ENCODE peak calls at places on chromosomes 13 and 19, in seven cellular contexts. U is pancreas, I is upper lobe of right lung, R is body of pancreas, F is A549, P is left lung, S is PC-3. L is an unnamed sample. For H3K4me1, the result is how much of the 10 kb centered on the place peaks cover.

GRCh38 chr19:6267552-6268381 is 12.0 kb downstream of the MLLT1 start:
- ATAC-seq in U (no peak), I (peak), R (no peak), F (no peak), P (peak), S (no peak), L (no peak)

GRCh38 chr13:40292108-40292507 is 374.3 kb downstream of the FOXO1 start:
- ATAC-seq in U (no peak), I (no peak), R (no peak), F (no peak), P (no peak), S (no peak), L (no peak)

GRCh38 chr13:40333238-40333637 is 333.2 kb downstream of the FOXO1 start:
- ATAC-seq in U (no peak), I (no peak), R (no peak), F (no peak), P (no peak), S (no peak), L (no peak)

GRCh38 chr19:40598121-40598917 is 2.9 kb upstream of the LTBP4 start:
- ATAC-seq in U (peak), I (peak), R (peak), F (peak), P (peak), S (peak), L (peak)

GRCh38 chr13:70817571-70817970 is 709.3 kb upstream of the KLHL1 start:
- ATAC-seq in U (no peak), I (no peak), R (no peak), F (no peak), P (no peak), S (no peak), L (no peak)

GRCh38 chr13:109785141-109785891 is 1.1 kb downstream of the IRS2 start:
- ATAC-seq in U (peak), I (peak), R (peak), F (no peak), P (peak), S (peak), L (no peak)

GRCh38 chr19:41001243-41001971 is 10.3 kb downstream of the CYP2B6 start:
- ATAC-seq in U (no peak), I (no peak), R (no peak), F (peak), P (no peak), S (no peak), L (no peak)

GRCh38 chr13:25902946-25903345 is 148.9 kb downstream of the SHISA2 start:
- ATAC-seq in U (no peak), I (no peak), R (no peak), F (no peak), P (no peak), S (no peak), L (no peak)

GRCh38 chr13:66519259-66519658 is 710.9 kb downstream of the PCDH9 start:
- ATAC-seq in U (no peak), I (no peak), R (no peak), F (no peak), P (no peak), S (no peak), L (no peak)

GRCh38 chr13:97913206-97913605 is 40.3 kb upstream of the IPO5 start:
- ATAC-seq in U (no peak), I (no peak), R (no peak), F (no peak), P (no peak), S (no peak), L (no peak)

GRCh38 chr19:2290441-2291184 is 8.6 kb upstream of the PEAK3 start:
- ATAC-seq in U (peak), I (peak), R (peak), F (peak), P (peak), S (peak), L (no peak)

GRCh38 chr13:30128095-30128494 is 179.3 kb downstream of the KATNAL1 start:
- ATAC-seq in U (no peak), I (no peak), R (no peak), F (no peak), P (no peak), S (no peak), L (no peak)

GRCh38 chr19:3029070-3029923 is at the start of gene TLE2:
- ATAC-seq in U (peak), I (peak), R (peak), F (no peak), P (peak), S (peak), L (peak)

GRCh38 chr13:109140777-109141354 is 511.5 kb downstream of the MYO16 start:
- ATAC-seq in U (peak), I (peak), R (no peak), F (no peak), P (no peak), S (no peak), L (peak)

GRCh38 chr19:35596366-35596999 is 10.5 kb downstream of the PMIS2 start:
- ATAC-seq in U (no peak), I (peak), R (no peak), F (peak), P (no peak), S (no peak), L (no peak)

GRCh38 chr13:36090592-36090991 is 40.6 kb downstream of the DCLK1 start:
- ATAC-seq in U (no peak), I (no peak), R (no peak), F (no peak), P (no peak), S (no peak), L (no peak)

GRCh38 chr19:48385461-48386087 is 5.8 kb downstream of the KDELR1 start:
- ATAC-seq in U (no peak), I (no peak), R (no peak), F (no peak), P (no peak), S (no peak), L (no peak)

GRCh38 chr13:79306650-79307049 is 99.4 kb downstream of the RBM26 start:
- ATAC-seq in U (no peak), I (no peak), R (no peak), F (no peak), P (no peak), S (no peak), L (no peak)

GRCh38 chr13:76879211-76879875 is 6.9 kb downstream of the KCTD12 start:
- ATAC-seq in U (peak), I (peak), R (peak), F (no peak), P (peak), S (peak), L (peak)

GRCh38 chr13:80441968-80442367 is 101.0 kb upstream of the SPRY2 start:
- ATAC-seq in U (no peak), I (no peak), R (no peak), F (no peak), P (no peak), S (no peak), L (no peak)

GRCh38 chr19:52335768-52336116 is 301 bp upstream of the ZNF610 start:
- ATAC-seq in U (peak), I (peak), R (no peak), F (no peak), P (peak), S (peak), L (peak)

GRCh38 chr19:2983351-2984195 is 6.2 kb downstream of the TLE6 start:
- ATAC-seq in U (peak), I (peak), R (peak), F (peak), P (peak), S (peak), L (peak)

GRCh38 chr19:49326165-49326704 is 1.2 kb upstream of the SLC6A16 start:
- ATAC-seq in U (no peak), I (no peak), R (no peak), F (no peak), P (no peak), S (no peak), L (no peak)

GRCh38 chr19:17576758-17577532 is 21.5 kb downstream of the COLGALT1 start:
- ATAC-seq in U (peak), I (peak), R (peak), F (peak), P (peak), S (no peak), L (peak)

GRCh38 chr13:52903320-52903719 is 54.9 kb upstream of the PCDH8 start:
- ATAC-seq in U (no peak), I (no peak), R (no peak), F (no peak), P (no peak), S (no peak), L (no peak)

GRCh38 chr19:10753305-10753704 is 35.4 kb downstream of the DNM2 start:
- ATAC-seq in U (no peak), I (no peak), R (no peak), F (no peak), P (no peak), S (no peak), L (no peak)

GRCh38 chr13:40401911-40402776 is 264.3 kb downstream of the FOXO1 start:
- ATAC-seq in U (peak), I (peak), R (peak), F (peak), P (peak), S (peak), L (peak)

GRCh38 chr19:11375143-11375948 is 880 bp downstream of the SWSAP1 start:
- ATAC-seq in U (no peak), I (peak), R (no peak), F (no peak), P (peak), S (peak), L (peak)

GRCh38 chr19:14530005-14530348 is 583 bp downstream of the TECR start:
- ATAC-seq in U (peak), I (peak), R (no peak), F (peak), P (peak), S (no peak), L (no peak)

GRCh38 chr13:103140001-103140671 is 73.9 kb upstream of the SLC10A2 start:
- ATAC-seq in U (peak), I (no peak), R (peak), F (peak), P (peak), S (peak), L (no peak)

GRCh38 chr19:16594131-16594586 is 21.9 kb upstream of the SLC35E1 start:
- ATAC-seq in U (no peak), I (peak), R (no peak), F (no peak), P (peak), S (no peak), L (no peak)

GRCh38 chr19:56211718-56212117 is 9.6 kb downstream of the ZSCAN5C start:
- ATAC-seq in U (no peak), I (no peak), R (no peak), F (peak), P (no peak), S (no peak), L (no peak)
- H3K4me1 ChIP-seq in U (under half), I (under half), R (under half), F (under half), P (under half), S (under half), L (under half)

GRCh38 chr13:50038266-50038665 is 23.0 kb downstream of the KCNRG start:
- ATAC-seq in U (no peak), I (no peak), R (no peak), F (no peak), P (no peak), S (no peak), L (no peak)
- TF ChIP-seq CTCF in U (no peak), I (no peak), R (no peak), F (no peak), P (no peak), S (no peak), L (no peak)

GRCh38 chr13:21054313-21054712 is 7.1 kb downstream of the LATS2 start:
- ATAC-seq in U (no peak), I (no peak), R (no peak), F (peak), P (no peak), S (no peak), L (no peak)

GRCh38 chr13:21051675-21052074 is 9.7 kb downstream of the LATS2 start:
- ATAC-seq in U (no peak), I (no peak), R (no peak), F (no peak), P (no peak), S (no peak), L (no peak)

GRCh38 chr13:21055511-21056045 is 5.8 kb downstream of the LATS2 start:
- ATAC-seq in U (no peak), I (no peak), R (no peak), F (no peak), P (no peak), S (no peak), L (no peak)

GRCh38 chr13:21055016-21055415 is 6.4 kb downstream of the LATS2 start:
- ATAC-seq in U (no peak), I (no peak), R (no peak), F (no peak), P (no peak), S (no peak), L (no peak)

DNA sequence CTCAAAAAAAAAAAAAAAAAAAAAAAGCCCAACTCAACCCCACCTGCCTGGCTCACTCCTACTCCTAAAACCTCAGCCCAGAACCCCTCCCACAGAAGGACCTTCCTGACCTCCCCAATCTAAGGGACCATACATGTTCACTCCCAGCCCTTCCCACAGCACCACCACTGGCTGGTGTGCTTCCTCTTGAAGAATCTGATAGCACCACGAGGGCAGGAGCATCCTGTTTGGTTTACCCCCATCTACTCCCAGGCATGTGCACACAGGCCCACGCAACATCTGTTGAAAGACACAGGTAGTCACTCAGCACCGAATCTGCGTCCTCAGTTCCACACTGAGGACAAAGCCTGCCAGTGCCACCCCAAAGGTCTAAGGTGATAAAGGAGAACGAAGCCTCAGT is 8.2 kb downstream of the LATS2 start:
- ATAC-seq in U (no peak), I (no peak), R (no peak), F (no peak), P (no peak), S (no peak), L (no peak)
- H3K4me1 ChIP-seq in U (under half), I (under half), R (under half), F (under half), P (under half), S (under half), L (under half)

GRCh38 chr19:19551862-19552192 is 13.8 kb downstream of the CILP2 start:
- ATAC-seq in U (no peak), I (no peak), R (no peak), F (no peak), P (no peak), S (no peak), L (no peak)

GRCh38 chr19:19554074-19555023 is 16.3 kb downstream of the CILP2 start:
- ATAC-seq in U (peak), I (peak), R (peak), F (peak), P (peak), S (peak), L (peak)

GRCh38 chr19:19553670-19554069 is 15.6 kb downstream of the CILP2 start:
- ATAC-seq in U (no peak), I (no peak), R (no peak), F (no peak), P (no peak), S (no peak), L (no peak)

GRCh38 chr19:19550972-19551861 is 13.2 kb downstream of the CILP2 start:
- ATAC-seq in U (no peak), I (no peak), R (no peak), F (no peak), P (no peak), S (no peak), L (no peak)

GRCh38 chr19:19552811-19553210 is 14.7 kb downstream of the CILP2 start:
- ATAC-seq in U (peak), I (peak), R (peak), F (peak), P (no peak), S (peak), L (peak)
- TF ChIP-seq CTCF in U (peak), I (peak), R (peak), F (no peak), P (peak), S (peak), L (no peak)

GRCh38 chr13:114113961-114114360 is 18.5 kb downstream of the RASA3 start:
- ATAC-seq in U (no peak), I (no peak), R (no peak), F (no peak), P (no peak), S (no peak), L (no peak)
- H3K4me1 ChIP-seq in U (under half), I (under half), R (under half), F (under half), P (under half), S (under half), L (under half)

GRCh38 chr13:45713106-45713690 is 11.1 kb downstream of the CBY2 start:
- ATAC-seq in U (no peak), I (no peak), R (no peak), F (no peak), P (no peak), S (no peak), L (no peak)
- TF ChIP-seq CTCF in U (no peak), I (no peak), R (no peak), F (no peak), P (no peak), S (no peak), L (no peak)

DNA sequence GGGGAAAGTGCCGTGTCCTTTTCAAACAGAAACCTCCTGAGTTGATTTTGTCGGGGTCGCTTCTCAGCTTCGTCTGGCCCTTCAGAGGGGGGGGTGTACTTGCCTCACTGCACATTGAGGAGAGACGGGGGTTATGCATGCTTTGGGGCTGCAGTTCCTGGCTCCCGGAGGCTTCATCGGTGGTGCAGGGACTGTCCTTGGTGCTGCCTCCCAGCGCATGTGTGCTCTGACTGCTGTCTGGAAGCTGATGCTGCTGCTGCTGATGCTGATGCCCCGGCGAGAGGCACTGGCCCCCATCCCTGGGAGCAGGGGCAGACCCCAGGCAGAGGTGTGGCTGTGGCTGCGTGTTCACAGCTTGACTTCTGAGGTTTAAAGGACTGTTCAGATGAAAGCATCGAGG is 91.0 kb downstream of the ARHGEF7 start:
- ATAC-seq in U (no peak), I (no peak), R (no peak), F (no peak), P (no peak), S (no peak), L (no peak)
- H3K4me1 ChIP-seq in U (under half), I (half or more), R (under half), F (under half), P (under half), S (under half), L (half or more)

DNA sequence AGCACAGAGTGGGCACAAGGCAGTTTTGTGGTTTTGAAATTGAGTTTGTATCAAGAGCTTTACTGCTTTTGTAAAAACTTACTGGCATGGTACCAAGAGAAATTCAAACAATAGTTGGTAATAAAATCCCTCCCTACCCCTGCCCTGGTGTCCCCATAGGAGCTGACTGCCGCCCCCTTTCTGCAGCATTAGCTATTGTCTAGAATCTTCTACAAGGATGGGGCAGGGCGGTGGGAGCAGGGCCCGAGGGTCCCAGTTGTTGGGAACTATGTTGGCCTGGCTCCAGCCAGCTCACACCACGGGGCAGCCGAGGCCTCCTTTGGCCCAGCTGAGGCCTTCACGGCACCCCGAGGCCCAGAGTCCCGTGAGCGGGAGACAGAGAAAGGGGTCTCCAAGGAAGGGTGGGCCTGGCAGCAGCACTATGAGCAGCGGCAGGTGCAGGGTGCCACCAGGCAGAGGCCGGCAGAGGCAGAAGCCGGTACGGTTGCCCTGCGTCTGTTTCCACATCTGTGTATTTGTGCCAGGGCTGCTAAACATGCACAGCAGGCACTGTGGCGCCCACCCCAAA is 57.9 kb downstream of the KDM4B start:
- ATAC-seq in U (no peak), I (no peak), R (no peak), F (no peak), P (no peak), S (peak), L (no peak)
- TF ChIP-seq CTCF in U (no peak), I (no peak), R (no peak), F (no peak), P (no peak), S (peak), L (no peak)

GRCh38 chr19:29969891-29970290 is 27.9 kb downstream of the URI1 start:
- ATAC-seq in U (no peak), I (no peak), R (no peak), F (no peak), P (no peak), S (no peak), L (no peak)
- H3K4me1 ChIP-seq in U (under half), I (under half), R (under half), F (under half), P (under half), S (under half), L (under half)

L was measured in gastroesophageal sphincter.